ENCODE peak calls at places on chromosomes 11 and 22, in five cellular contexts. One of them, this sample, is unnamed.

GRCh38 chr11:30431127-30431814 is 108.4 kb downstream of the ARL14EP start:
- DNase-seq in heart left ventricle: no peak
- DNase-seq in AG04450: no peak
- DNase-seq in iris pigment epithelial cell: no peak
- DNase-seq in stimulated activated CD4-positive, alpha-beta T cell treated with anti-CD3 and anti-CD28 coated beads, Interleukin-4, amount 100 ng/mL, for 4 hours: no peak
- DNase-seq in this sample: no peak

GRCh38 chr11:34907934-34908593 is 8.1 kb downstream of the APIP start:
- DNase-seq in heart left ventricle: no peak
- DNase-seq in AG04450: no peak
- DNase-seq in iris pigment epithelial cell: peak
- DNase-seq in stimulated activated CD4-positive, alpha-beta T cell treated with anti-CD3 and anti-CD28 coated beads, Interleukin-4, amount 100 ng/mL, for 4 hours: no peak
- DNase-seq in this sample: no peak

GRCh38 chr11:131637469-131638175 is 267.2 kb downstream of the NTM start:
- DNase-seq in heart left ventricle: no peak
- DNase-seq in AG04450: no peak
- DNase-seq in iris pigment epithelial cell: no peak
- DNase-seq in stimulated activated CD4-positive, alpha-beta T cell treated with anti-CD3 and anti-CD28 coated beads, Interleukin-4, amount 100 ng/mL, for 4 hours: no peak
- DNase-seq in this sample: no peak

GRCh38 chr11:86940122-86940777 is 14.9 kb downstream of the FZD4 start:
- DNase-seq in heart left ventricle: peak
- DNase-seq in AG04450: no peak
- DNase-seq in iris pigment epithelial cell: peak
- DNase-seq in stimulated activated CD4-positive, alpha-beta T cell treated with anti-CD3 and anti-CD28 coated beads, Interleukin-4, amount 100 ng/mL, for 4 hours: no peak
- DNase-seq in this sample: no peak

GRCh38 chr11:27830206-27830605 is 130.0 kb upstream of the BDNF start:
- DNase-seq in heart left ventricle: no peak
- DNase-seq in AG04450: no peak
- DNase-seq in iris pigment epithelial cell: peak
- DNase-seq in stimulated activated CD4-positive, alpha-beta T cell treated with anti-CD3 and anti-CD28 coated beads, Interleukin-4, amount 100 ng/mL, for 4 hours: no peak
- DNase-seq in this sample: no peak

GRCh38 chr22:50169774-50170341 is 673 bp upstream of the PANX2 start:
- DNase-seq in heart left ventricle: no peak
- DNase-seq in AG04450: no peak
- DNase-seq in iris pigment epithelial cell: no peak
- DNase-seq in stimulated activated CD4-positive, alpha-beta T cell treated with anti-CD3 and anti-CD28 coated beads, Interleukin-4, amount 100 ng/mL, for 4 hours: peak
- DNase-seq in this sample: no peak

GRCh38 chr22:35467788-35468187 is 67.8 kb downstream of the MCM5 start:
- DNase-seq in heart left ventricle: peak
- DNase-seq in AG04450: no peak
- DNase-seq in iris pigment epithelial cell: peak
- DNase-seq in stimulated activated CD4-positive, alpha-beta T cell treated with anti-CD3 and anti-CD28 coated beads, Interleukin-4, amount 100 ng/mL, for 4 hours: no peak
- DNase-seq in this sample: no peak

GRCh38 chr11:119107538-119108150 is 500 bp downstream of the C2CD2L start:
- DNase-seq in heart left ventricle: no peak
- DNase-seq in AG04450: no peak
- DNase-seq in iris pigment epithelial cell: no peak
- DNase-seq in stimulated activated CD4-positive, alpha-beta T cell treated with anti-CD3 and anti-CD28 coated beads, Interleukin-4, amount 100 ng/mL, for 4 hours: no peak
- DNase-seq in this sample: no peak

GRCh38 chr11:75853971-75854370 is 39.0 kb downstream of the UVRAG start:
- DNase-seq in heart left ventricle: no peak
- DNase-seq in AG04450: no peak
- DNase-seq in iris pigment epithelial cell: no peak
- DNase-seq in stimulated activated CD4-positive, alpha-beta T cell treated with anti-CD3 and anti-CD28 coated beads, Interleukin-4, amount 100 ng/mL, for 4 hours: no peak
- DNase-seq in this sample: no peak

GRCh38 chr22:35506259-35506570 is 34.4 kb upstream of the RASD2 start:
- DNase-seq in heart left ventricle: no peak
- DNase-seq in AG04450: peak
- DNase-seq in iris pigment epithelial cell: peak
- DNase-seq in stimulated activated CD4-positive, alpha-beta T cell treated with anti-CD3 and anti-CD28 coated beads, Interleukin-4, amount 100 ng/mL, for 4 hours: no peak
- DNase-seq in this sample: no peak

GRCh38 chr11:13119928-13120520 is 110.9 kb downstream of the RASSF10 start:
- DNase-seq in heart left ventricle: no peak
- DNase-seq in AG04450: no peak
- DNase-seq in iris pigment epithelial cell: no peak
- DNase-seq in stimulated activated CD4-positive, alpha-beta T cell treated with anti-CD3 and anti-CD28 coated beads, Interleukin-4, amount 100 ng/mL, for 4 hours: no peak
- DNase-seq in this sample: no peak

GRCh38 chr11:87012089-87012488 is 25.6 kb upstream of the TMEM135 start:
- DNase-seq in heart left ventricle: no peak
- DNase-seq in AG04450: no peak
- DNase-seq in iris pigment epithelial cell: no peak
- DNase-seq in stimulated activated CD4-positive, alpha-beta T cell treated with anti-CD3 and anti-CD28 coated beads, Interleukin-4, amount 100 ng/mL, for 4 hours: no peak
- DNase-seq in this sample: no peak

GRCh38 chr11:78651923-78652602 is 77.4 kb upstream of the NARS2 start:
- DNase-seq in heart left ventricle: no peak
- DNase-seq in AG04450: no peak
- DNase-seq in iris pigment epithelial cell: no peak
- DNase-seq in stimulated activated CD4-positive, alpha-beta T cell treated with anti-CD3 and anti-CD28 coated beads, Interleukin-4, amount 100 ng/mL, for 4 hours: peak
- DNase-seq in this sample: no peak

GRCh38 chr11:134257101-134257500 is 3.7 kb downstream of the ACAD8 start:
- DNase-seq in heart left ventricle: no peak
- DNase-seq in AG04450: no peak
- DNase-seq in iris pigment epithelial cell: no peak
- DNase-seq in stimulated activated CD4-positive, alpha-beta T cell treated with anti-CD3 and anti-CD28 coated beads, Interleukin-4, amount 100 ng/mL, for 4 hours: no peak
- DNase-seq in this sample: no peak

GRCh38 chr11:39732002-39732401 is 1727.5 kb downstream of the LRRC4C start:
- DNase-seq in heart left ventricle: no peak
- DNase-seq in AG04450: no peak
- DNase-seq in iris pigment epithelial cell: no peak
- DNase-seq in stimulated activated CD4-positive, alpha-beta T cell treated with anti-CD3 and anti-CD28 coated beads, Interleukin-4, amount 100 ng/mL, for 4 hours: no peak
- DNase-seq in this sample: no peak